ENCODE peak calls at places on chromosomes 2 and 18, in nine cellular contexts. Y, J, U, L, M, A, F, O and V are unnamed samples. For H3K4me1, the result is how much of the 10 kb centered on the place peaks cover.

GRCh38 chr2:48707466-48707865 is 48.1 kb downstream of the LHCGR start:
- DNase-seq in Y (no peak), J (no peak), U (no peak), L (peak), M (no peak), A (no peak), F (no peak), O (no peak), V (no peak)

GRCh38 chr2:172698041-172698863 is 37.4 kb upstream of the RAPGEF4 start:
- DNase-seq in Y (no peak), J (peak), U (no peak), L (no peak), M (no peak), A (no peak), F (no peak), O (no peak), V (no peak)

GRCh38 chr2:173354073-173354600 is 535 bp upstream of the CDCA7 start:
- DNase-seq in Y (no peak), J (peak), U (peak), L (no peak), M (no peak), A (no peak), F (no peak), O (no peak), V (no peak)

GRCh38 chr18:62336618-62337017 is 11.5 kb downstream of the TNFRSF11A start:
- DNase-seq in Y (no peak), J (no peak), U (no peak), L (no peak), M (no peak), A (no peak), F (no peak), O (no peak), V (no peak)

GRCh38 chr2:168179592-168179991 is 67.8 kb downstream of the STK39 start:
- DNase-seq in Y (no peak), J (no peak), U (no peak), L (no peak), M (no peak), A (no peak), F (no peak), O (no peak), V (no peak)

GRCh38 chr2:201931955-201932354 is 101.7 kb upstream of the FZD7 start:
- DNase-seq in Y (no peak), J (no peak), U (no peak), L (no peak), M (no peak), A (no peak), F (no peak), O (no peak), V (no peak)

GRCh38 chr2:235946590-235946989 is 221.6 kb downstream of the GBX2 start:
- DNase-seq in Y (no peak), J (no peak), U (no peak), L (no peak), M (no peak), A (no peak), F (no peak), O (no peak), V (no peak)

GRCh38 chr18:58579561-58580047 is 49.3 kb downstream of the ALPK2 start:
- DNase-seq in Y (no peak), J (peak), U (no peak), L (no peak), M (no peak), A (no peak), F (no peak), O (no peak), V (no peak)

GRCh38 chr2:164522561-164522981 is 98.7 kb downstream of the GRB14 start:
- DNase-seq in Y (no peak), J (peak), U (no peak), L (no peak), M (no peak), A (no peak), F (no peak), O (no peak), V (no peak)

GRCh38 chr2:141381946-141382345 is 748.9 kb downstream of the LRP1B start:
- DNase-seq in Y (no peak), J (no peak), U (no peak), L (no peak), M (no peak), A (no peak), F (no peak), O (no peak), V (no peak)

GRCh38 chr2:211055438-211055837 is 499.0 kb downstream of the CPS1 start:
- DNase-seq in Y (no peak), J (peak), U (no peak), L (no peak), M (no peak), A (no peak), F (no peak), O (no peak), V (no peak)

GRCh38 chr2:71494091-71494490 is 40.7 kb downstream of the DYSF start:
- DNase-seq in Y (no peak), J (no peak), U (no peak), L (no peak), M (no peak), A (no peak), F (no peak), O (no peak), V (no peak)

GRCh38 chr2:216015722-216016464 is 2.5 kb upstream of the MREG start:
- DNase-seq in Y (no peak), J (no peak), U (no peak), L (peak), M (no peak), A (no peak), F (no peak), O (peak), V (peak)

GRCh38 chr2:10475811-10476660 is 27.9 kb upstream of the ODC1 start:
- DNase-seq in Y (no peak), J (no peak), U (no peak), L (no peak), M (no peak), A (no peak), F (no peak), O (no peak), V (no peak)

GRCh38 chr2:232959139-232959538 is 53.9 kb downstream of the NGEF start:
- DNase-seq in Y (no peak), J (no peak), U (no peak), L (no peak), M (no peak), A (no peak), F (no peak), O (no peak), V (no peak)

GRCh38 chr18:8695932-8696510 is 9.3 kb upstream of the MTCL1 start:
- DNase-seq in Y (no peak), J (no peak), U (no peak), L (no peak), M (no peak), A (no peak), F (no peak), O (no peak), V (no peak)

GRCh38 chr2:37652199-37652640 is 19.2 kb downstream of the CDC42EP3 start:
- DNase-seq in Y (no peak), J (peak), U (no peak), L (no peak), M (no peak), A (no peak), F (peak), O (no peak), V (no peak)

GRCh38 chr2:43142921-43143438 is 83.4 kb downstream of the ZFP36L2 start:
- DNase-seq in Y (no peak), J (peak), U (no peak), L (no peak), M (no peak), A (no peak), F (no peak), O (peak), V (no peak)

GRCh38 chr2:26302846-26303245 is 43.1 kb upstream of the SELENOI start:
- DNase-seq in Y (no peak), J (no peak), U (no peak), L (no peak), M (peak), A (no peak), F (no peak), O (no peak), V (no peak)

GRCh38 chr2:224160917-224161316 is 121.8 kb upstream of the SERPINE2 start:
- DNase-seq in Y (peak), J (no peak), U (no peak), L (no peak), M (peak), A (peak), F (peak), O (no peak), V (no peak)

GRCh38 chr2:44715671-44716077 is 225.8 kb upstream of the SIX3 start:
- DNase-seq in Y (no peak), J (peak), U (peak), L (no peak), M (no peak), A (no peak), F (no peak), O (no peak), V (no peak)

GRCh38 chr2:27940090-27940671 is 49.7 kb downstream of the BABAM2 start:
- DNase-seq in Y (no peak), J (no peak), U (no peak), L (no peak), M (no peak), A (no peak), F (no peak), O (no peak), V (no peak)

GRCh38 chr18:24826605-24827004 is 366.2 kb downstream of the HRH4 start:
- DNase-seq in Y (no peak), J (no peak), U (no peak), L (no peak), M (no peak), A (no peak), F (no peak), O (no peak), V (no peak)
- H3K27ac ChIP-seq in Y (no peak), J (no peak), U (no peak), L (no peak), M (no peak), A (no peak), F (no peak), O (no peak), V (no peak)

DNA sequence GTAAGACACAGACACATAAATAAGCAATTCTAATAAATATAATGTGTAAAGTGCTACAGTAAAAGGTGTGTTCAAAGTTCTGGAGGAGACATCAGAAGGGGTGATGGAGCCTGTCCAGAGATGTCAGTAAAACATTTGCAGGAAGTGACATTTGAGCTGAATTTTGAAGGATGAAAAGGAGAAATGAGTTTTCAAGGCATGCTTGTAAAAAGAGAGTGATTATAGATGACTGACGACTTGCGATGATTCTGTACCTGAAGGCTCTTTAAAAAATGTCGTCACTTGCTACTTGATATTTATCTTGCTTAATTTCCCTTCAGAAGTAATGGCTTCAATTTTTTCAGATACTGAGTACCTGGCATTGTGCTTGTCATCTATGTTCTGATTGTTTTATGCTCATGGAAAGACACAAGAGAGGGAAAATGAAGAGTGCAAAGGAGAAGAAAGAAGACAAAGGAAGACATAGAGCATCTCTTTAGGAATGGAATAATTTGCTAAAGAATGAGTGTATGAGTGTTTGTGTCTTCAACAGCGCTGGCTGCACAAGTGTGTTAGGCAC is 73.9 kb downstream of the PLA2R1 start:
- DNase-seq in Y (no peak), J (no peak), U (no peak), L (no peak), M (no peak), A (no peak), F (no peak), O (no peak), V (no peak)
- H3K4me1 ChIP-seq in Y (under half), J (under half), U (under half), L (under half), M (under half), A (under half), F (under half), O (under half), V (under half)

DNA sequence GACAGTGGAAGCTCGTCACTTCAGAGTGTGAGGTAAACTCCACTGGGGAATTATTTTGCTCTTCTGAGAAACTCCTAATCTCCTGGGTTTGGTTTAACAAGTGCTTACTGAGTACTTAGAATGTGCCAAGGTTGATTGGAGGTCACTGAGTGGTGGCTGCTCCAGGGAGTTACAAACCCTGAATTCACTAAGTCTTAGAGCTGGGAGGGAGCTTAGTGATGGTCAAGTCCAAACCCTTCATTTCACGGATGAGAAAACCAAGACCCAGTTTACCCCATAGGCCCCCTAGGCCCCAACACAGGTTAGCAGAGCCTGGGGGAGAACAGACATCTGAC is 52.0 kb downstream of the SLC4A5 start:
- DNase-seq in Y (no peak), J (no peak), U (no peak), L (no peak), M (no peak), A (no peak), F (no peak), O (no peak), V (no peak)
- H3K27ac ChIP-seq in Y (no peak), J (no peak), U (no peak), L (no peak), M (no peak), A (no peak), F (no peak), O (peak), V (peak)

GRCh38 chr2:33064349-33064801 is 117.6 kb downstream of the LTBP1 start:
- DNase-seq in Y (no peak), J (no peak), U (no peak), L (no peak), M (no peak), A (no peak), F (no peak), O (no peak), V (no peak)

GRCh38 chr2:33069894-33070651 is 123.3 kb downstream of the LTBP1 start:
- DNase-seq in Y (peak), J (peak), U (no peak), L (no peak), M (no peak), A (no peak), F (peak), O (no peak), V (no peak)

GRCh38 chr2:33071591-33071990 is 124.8 kb downstream of the LTBP1 start:
- DNase-seq in Y (no peak), J (no peak), U (no peak), L (no peak), M (no peak), A (no peak), F (no peak), O (no peak), V (no peak)

GRCh38 chr2:33073018-33073417 is 126.3 kb downstream of the LTBP1 start:
- DNase-seq in Y (no peak), J (peak), U (no peak), L (no peak), M (no peak), A (no peak), F (no peak), O (no peak), V (no peak)

DNA sequence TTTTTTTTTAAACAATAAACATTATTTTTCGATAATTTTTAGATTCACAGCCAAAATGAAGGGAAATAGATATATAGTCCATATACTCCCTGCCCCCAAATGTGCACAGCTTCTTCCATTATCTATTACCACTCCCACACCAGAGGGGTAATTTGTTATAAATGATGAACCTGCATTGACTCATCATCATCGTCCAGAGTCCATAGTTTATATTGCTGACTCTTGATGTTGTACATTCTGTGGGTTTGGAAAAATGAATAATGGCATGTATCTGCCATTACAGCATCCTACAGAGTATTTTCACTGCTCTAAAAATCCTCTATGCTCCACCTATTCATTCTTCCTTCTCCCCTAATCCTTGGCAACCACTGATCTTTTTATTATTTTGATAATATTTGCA is 121.5 kb downstream of the LTBP1 start:
- DNase-seq in Y (no peak), J (peak), U (no peak), L (no peak), M (no peak), A (no peak), F (no peak), O (no peak), V (no peak)
- H3K4me1 ChIP-seq in Y (under half), J (half or more), U (under half), L (under half), M (under half), A (under half), F (under half), O (under half), V (under half)

GRCh38 chr2:64644240-64645013 is 9.3 kb downstream of the SERTAD2 start:
- DNase-seq in Y (peak), J (peak), U (peak), L (peak), M (peak), A (peak), F (peak), O (peak), V (peak)

GRCh38 chr2:64643838-64644219 is 9.9 kb downstream of the SERTAD2 start:
- DNase-seq in Y (no peak), J (no peak), U (no peak), L (no peak), M (no peak), A (no peak), F (no peak), O (no peak), V (no peak)

GRCh38 chr2:64649013-64649484 is 4.7 kb downstream of the SERTAD2 start:
- DNase-seq in Y (no peak), J (no peak), U (no peak), L (peak), M (no peak), A (no peak), F (no peak), O (no peak), V (no peak)

GRCh38 chr2:64645014-64645418 is 8.7 kb downstream of the SERTAD2 start:
- DNase-seq in Y (peak), J (peak), U (peak), L (peak), M (peak), A (peak), F (no peak), O (peak), V (no peak)

GRCh38 chr2:64646007-64646880 is 7.5 kb downstream of the SERTAD2 start:
- DNase-seq in Y (peak), J (peak), U (peak), L (peak), M (peak), A (peak), F (peak), O (peak), V (peak)
- H3K27ac ChIP-seq in Y (no peak), J (peak), U (no peak), L (peak), M (peak), A (no peak), F (no peak), O (peak), V (no peak)

GRCh38 chr18:26483633-26484032 is 64.7 kb downstream of the KCTD1 start:
- DNase-seq in Y (no peak), J (peak), U (no peak), L (no peak), M (no peak), A (no peak), F (no peak), O (no peak), V (no peak)

GRCh38 chr18:26479065-26479685 is 69.2 kb downstream of the KCTD1 start:
- DNase-seq in Y (no peak), J (no peak), U (no peak), L (no peak), M (no peak), A (no peak), F (no peak), O (no peak), V (no peak)

GRCh38 chr18:26480897-26481795 is 67.2 kb downstream of the KCTD1 start:
- DNase-seq in Y (no peak), J (peak), U (no peak), L (no peak), M (no peak), A (no peak), F (no peak), O (no peak), V (no peak)

GRCh38 chr18:26479686-26480079 is 68.7 kb downstream of the KCTD1 start:
- DNase-seq in Y (no peak), J (no peak), U (no peak), L (no peak), M (no peak), A (no peak), F (no peak), O (no peak), V (no peak)

DNA sequence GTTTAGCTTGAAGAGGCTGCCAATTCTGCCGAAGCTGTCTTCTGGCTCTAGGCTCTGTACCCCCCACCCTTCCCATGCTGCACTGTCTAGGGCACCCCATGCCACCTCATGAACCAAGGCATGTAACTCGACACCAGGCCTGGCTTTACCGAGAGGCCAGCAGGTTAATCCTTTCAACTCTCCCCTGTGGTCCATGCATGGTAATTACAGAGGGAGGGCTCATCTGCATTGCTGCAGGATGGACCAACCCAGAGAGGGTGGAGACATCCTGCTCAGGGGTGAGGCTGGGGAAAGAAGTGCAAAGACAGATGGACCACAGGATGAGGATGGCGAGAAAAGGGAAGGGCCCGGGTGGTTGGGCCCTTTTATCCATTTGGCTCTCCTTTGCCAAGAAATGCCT is 65.8 kb downstream of the KCTD1 start:
- DNase-seq in Y (no peak), J (peak), U (no peak), L (no peak), M (no peak), A (no peak), F (no peak), O (no peak), V (no peak)
- H3K4me1 ChIP-seq in Y (under half), J (half or more), U (under half), L (under half), M (under half), A (under half), F (under half), O (under half), V (under half)

GRCh38 chr2:169714699-169715098 is 18.9 kb upstream of the KLHL23 start:
- DNase-seq in Y (no peak), J (no peak), U (no peak), L (no peak), M (no peak), A (no peak), F (no peak), O (no peak), V (no peak)
- H3K27ac ChIP-seq in Y (no peak), J (no peak), U (no peak), L (peak), M (no peak), A (no peak), F (no peak), O (no peak), V (no peak)